ENCODE peak calls at places on chromosomes 16 and 17, in six cellular contexts. R is WERI-Rb-1, L is suprapubic skin, Y is heart right ventricle, S is MM.1S, H is neural progenitor cell. N is an unnamed sample.

GRCh38 chr17:2377659-2378058 is 23.2 kb downstream of the MNT start:
- DNase-seq in R (no peak), L (no peak), Y (no peak), S (no peak), H (no peak), N (no peak)

GRCh38 chr17:59621771-59622170 is 2.1 kb downstream of the CLTC start:
- DNase-seq in R (no peak), L (no peak), Y (no peak), S (no peak), H (no peak), N (no peak)

GRCh38 chr16:75305364-75306101 is 54.1 kb upstream of the BCAR1 start:
- DNase-seq in R (peak), L (peak), Y (peak), S (no peak), H (no peak), N (no peak)

GRCh38 chr16:49980166-49980565 is 44.9 kb upstream of the CNEP1R1 start:
- DNase-seq in R (no peak), L (no peak), Y (no peak), S (no peak), H (no peak), N (no peak)

GRCh38 chr16:87303431-87303930 is 13.7 kb downstream of the C16orf95 start:
- DNase-seq in R (no peak), L (no peak), Y (no peak), S (no peak), H (no peak), N (no peak)

GRCh38 chr16:12567602-12568001 is 236.1 kb downstream of the CPPED1 start:
- DNase-seq in R (no peak), L (no peak), Y (no peak), S (no peak), H (no peak), N (no peak)

GRCh38 chr17:79496422-79497005 is 114.3 kb downstream of the RBFOX3 start:
- DNase-seq in R (no peak), L (no peak), Y (no peak), S (no peak), H (no peak), N (no peak)

GRCh38 chr16:6377956-6378355 is 954.7 kb upstream of the RBFOX1 start:
- DNase-seq in R (peak), L (no peak), Y (no peak), S (no peak), H (no peak), N (no peak)

GRCh38 chr16:4370570-4371480 is 823 bp upstream of the VASN start:
- DNase-seq in R (peak), L (peak), Y (peak), S (no peak), H (no peak), N (no peak)

GRCh38 chr17:80181431-80181830 is 11.6 kb downstream of the CARD14 start:
- DNase-seq in R (no peak), L (no peak), Y (no peak), S (no peak), H (no peak), N (no peak)

GRCh38 chr17:7837375-7838290 is 3.6 kb downstream of the KDM6B start:
- DNase-seq in R (no peak), L (no peak), Y (no peak), S (no peak), H (peak), N (no peak)

GRCh38 chr17:79861371-79862216 is 22.4 kb upstream of the CBX4 start:
- DNase-seq in R (no peak), L (no peak), Y (no peak), S (no peak), H (no peak), N (no peak)

GRCh38 chr16:84463221-84463620 is 41.2 kb downstream of the MEAK7 start:
- DNase-seq in R (no peak), L (no peak), Y (no peak), S (no peak), H (no peak), N (no peak)

GRCh38 chr16:15782573-15783365 is 74.1 kb downstream of the MYH11 start:
- DNase-seq in R (peak), L (no peak), Y (no peak), S (no peak), H (peak), N (no peak)

GRCh38 chr17:66021757-66022156 is 170.2 kb downstream of the CEP112 start:
- DNase-seq in R (no peak), L (no peak), Y (no peak), S (no peak), H (no peak), N (no peak)

GRCh38 chr17:5837055-5837491 is 233.1 kb upstream of the WSCD1 start:
- DNase-seq in R (no peak), L (no peak), Y (no peak), S (no peak), H (no peak), N (no peak)

GRCh38 chr16:51450913-51451312 is 299.8 kb upstream of the SALL1 start:
- DNase-seq in R (no peak), L (no peak), Y (no peak), S (no peak), H (no peak), N (no peak)

GRCh38 chr16:30786115-30786935 is 680 bp downstream of the ZNF629 start:
- DNase-seq in R (peak), L (no peak), Y (no peak), S (no peak), H (peak), N (peak)

GRCh38 chr16:30786936-30787612 is at the start of gene ZNF629:
- DNase-seq in R (peak), L (peak), Y (peak), S (no peak), H (peak), N (peak)

GRCh38 chr16:30784215-30784614 is 2.8 kb downstream of the ZNF629 start:
- DNase-seq in R (no peak), L (no peak), Y (no peak), S (no peak), H (no peak), N (no peak)

GRCh38 chr16:30785126-30786106 is 1.6 kb downstream of the ZNF629 start:
- DNase-seq in R (no peak), L (no peak), Y (no peak), S (no peak), H (no peak), N (no peak)

GRCh38 chr16:30787613-30788378 is 791 bp upstream of the ZNF629 start:
- DNase-seq in R (no peak), L (no peak), Y (no peak), S (no peak), H (no peak), N (no peak)
- TF ChIP-seq CTCF in R (no peak), L (no peak), Y (no peak), S (no peak), H (no peak), N (no peak)

GRCh38 chr16:80974649-80975376 is 31.9 kb downstream of the CMC2 start:
- DNase-seq in R (peak), L (no peak), Y (no peak), S (no peak), H (peak), N (no peak)
- TF ChIP-seq CTCF in R (no peak), L (no peak), Y (no peak), S (no peak), H (peak), N (no peak)

GRCh38 chr16:53043462-53043861 is 9.2 kb downstream of the CHD9NB start:
- DNase-seq in R (no peak), L (no peak), Y (peak), S (no peak), H (peak), N (no peak)

GRCh38 chr16:53042235-53042645 is 10.5 kb downstream of the CHD9NB start:
- DNase-seq in R (no peak), L (no peak), Y (no peak), S (no peak), H (no peak), N (no peak)

GRCh38 chr16:53045554-53046250 is 7.0 kb downstream of the CHD9NB start:
- DNase-seq in R (no peak), L (no peak), Y (no peak), S (no peak), H (no peak), N (no peak)

GRCh38 chr16:53041196-53041977 is 11.3 kb downstream of the CHD9NB start:
- DNase-seq in R (peak), L (peak), Y (peak), S (no peak), H (peak), N (no peak)

DNA sequence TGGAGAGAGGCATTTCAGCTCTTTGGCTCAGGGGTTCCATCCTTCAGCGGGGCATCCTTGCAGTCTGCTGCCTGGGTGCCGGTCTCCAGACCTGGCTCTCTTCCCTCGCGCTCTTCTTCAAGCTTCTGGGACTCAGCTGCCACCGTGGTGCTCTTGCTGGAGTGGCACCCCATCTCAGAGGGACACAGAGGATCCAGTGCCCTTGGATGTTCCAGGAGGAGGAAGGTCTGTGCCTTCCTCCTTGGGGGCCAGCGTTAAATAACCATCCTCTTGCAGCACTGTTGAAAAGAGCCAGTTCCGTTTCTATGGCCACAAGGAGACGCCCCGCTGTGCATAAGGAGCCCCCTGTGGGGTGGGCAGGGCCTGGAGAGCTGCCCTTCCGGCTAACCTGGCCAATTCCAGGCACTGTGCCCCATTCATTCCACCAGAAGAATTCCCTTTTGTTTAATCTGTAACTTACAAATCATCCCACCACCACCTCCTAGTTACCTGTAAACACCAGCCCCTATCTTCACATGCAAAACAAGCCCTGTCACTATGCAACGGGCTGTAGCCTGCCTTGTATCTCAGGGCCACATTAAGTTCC is 8.6 kb downstream of the CHD9NB start:
- DNase-seq in R (no peak), L (no peak), Y (no peak), S (no peak), H (peak), N (no peak)
- TF ChIP-seq CTCF in R (no peak), L (no peak), Y (no peak), S (no peak), H (no peak), N (no peak)

GRCh38 chr16:83336630-83337029 is 471.1 kb upstream of the HSBP1 start:
- DNase-seq in R (no peak), L (no peak), Y (no peak), S (no peak), H (no peak), N (no peak)
- TF ChIP-seq CTCF in R (no peak), L (no peak), Y (no peak), S (no peak), H (no peak), N (no peak)

GRCh38 chr17:69327060-69327831 is at the start of gene ABCA5:
- DNase-seq in R (peak), L (peak), Y (peak), S (peak), H (peak), N (peak)
- TF ChIP-seq CTCF in R (no peak), L (no peak), Y (no peak), S (no peak), H (no peak), N (no peak)

GRCh38 chr17:44351464-44351863 is 6.4 kb downstream of the GRN start:
- DNase-seq in R (peak), L (no peak), Y (no peak), S (no peak), H (no peak), N (no peak)
- TF ChIP-seq CTCF in R (no peak), L (no peak), Y (no peak), S (no peak), H (no peak), N (no peak)

DNA sequence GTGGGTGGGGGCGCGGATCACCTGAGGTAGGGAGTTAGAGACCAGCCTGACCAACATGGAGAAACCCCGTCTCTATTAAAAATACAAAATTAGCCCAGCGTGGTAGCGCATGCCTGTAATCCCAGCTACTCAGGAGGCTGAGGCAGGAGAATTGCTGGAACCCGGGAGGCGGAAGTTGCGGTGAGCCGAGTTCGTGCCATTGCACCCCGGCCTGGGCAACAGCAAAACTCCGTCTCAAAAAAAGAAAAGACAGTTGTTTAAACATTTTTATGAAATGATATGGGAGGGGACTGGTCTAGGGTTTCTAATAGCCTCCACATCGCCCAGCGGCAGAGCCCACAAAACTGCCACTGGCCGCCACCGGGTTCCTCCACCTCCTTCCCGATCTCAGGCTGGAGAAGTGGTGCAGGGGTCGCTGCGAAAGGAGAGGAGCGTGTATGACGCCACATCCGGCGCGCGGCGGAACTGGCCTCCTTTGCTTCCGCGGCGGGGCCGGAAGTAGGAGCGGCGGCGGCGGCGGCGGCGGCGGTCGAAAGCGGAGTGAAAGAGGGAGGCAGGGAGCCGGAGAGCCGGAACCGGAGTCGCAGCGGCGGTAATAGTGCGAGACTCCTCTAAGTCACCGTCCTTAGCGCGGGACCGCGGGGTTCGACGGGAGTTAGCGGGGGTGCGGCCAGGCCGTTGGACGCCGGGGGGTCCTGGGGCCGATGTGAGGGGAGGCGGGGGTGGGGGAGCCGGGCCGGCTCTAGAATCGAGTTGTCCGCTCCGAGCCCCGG is at the start of gene PPP4C:
- DNase-seq in R (peak), L (peak), Y (peak), S (peak), H (peak), N (peak)
- TF ChIP-seq CTCF in R (peak), L (no peak), Y (no peak), S (no peak), H (peak), N (no peak)

DNA sequence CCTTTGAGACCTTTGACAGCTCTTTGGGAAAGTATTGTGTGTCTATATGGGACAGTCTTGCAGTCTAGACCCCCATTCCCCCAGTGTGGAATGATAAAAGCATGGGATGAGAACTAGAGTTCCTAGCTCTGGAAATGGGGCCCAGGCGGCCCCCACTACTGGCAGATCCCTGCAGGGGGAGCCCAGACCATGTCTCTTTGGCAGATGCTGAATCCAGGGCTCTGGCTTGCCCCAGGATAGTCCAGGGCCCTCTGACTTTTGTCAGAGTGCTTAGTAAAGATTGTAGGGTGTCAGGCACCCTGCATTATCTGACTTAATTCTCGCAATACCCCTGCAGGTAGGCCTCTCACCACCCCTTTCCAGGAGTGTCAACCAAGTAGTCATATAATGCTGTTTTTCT is 8.3 kb downstream of the ALKBH5 start:
- DNase-seq in R (no peak), L (no peak), Y (no peak), S (no peak), H (no peak), N (no peak)
- TF ChIP-seq CTCF in R (peak), L (no peak), Y (no peak), S (peak), H (peak), N (peak)